ENCODE peak calls at places on chromosomes 11 and 22, in four cellular contexts. Y is AG10803, R is activated T-cell treated with anti-CD3 and anti-CD28 coated beads for 1 hour, A is germinal center. Q is an unnamed sample.

GRCh38 chr11:64059339-64060176 is 23.8 kb downstream of the FLRT1 start:
- DNase-seq in Y (no peak), R (no peak), A (no peak), Q (no peak)

GRCh38 chr11:12900496-12900895 is 108.6 kb upstream of the RASSF10 start:
- DNase-seq in Y (peak), R (no peak), A (no peak), Q (no peak)

GRCh38 chr11:65376138-65376713 is 6.2 kb downstream of the SLC25A45 start:
- DNase-seq in Y (no peak), R (no peak), A (no peak), Q (no peak)

GRCh38 chr11:2662430-2663299 is 37.1 kb downstream of the KCNQ1OT1 start:
- DNase-seq in Y (no peak), R (no peak), A (no peak), Q (no peak)

GRCh38 chr11:113778111-113778910 is 1.3 kb upstream of the CLDN25 start:
- DNase-seq in Y (peak), R (no peak), A (no peak), Q (no peak)

GRCh38 chr11:46808804-46809431 is 37.2 kb downstream of the CKAP5 start:
- DNase-seq in Y (peak), R (no peak), A (peak), Q (no peak)

GRCh38 chr11:44623321-44623715 is 57.9 kb downstream of the CD82 start:
- DNase-seq in Y (no peak), R (no peak), A (peak), Q (no peak)

GRCh38 chr22:21010426-21011113 is 4.4 kb upstream of the P2RX6 start:
- DNase-seq in Y (no peak), R (no peak), A (no peak), Q (no peak)

GRCh38 chr11:70948855-70949551 is 303.4 kb downstream of the SHANK2 start:
- DNase-seq in Y (no peak), R (no peak), A (no peak), Q (no peak)

GRCh38 chr11:64036081-64037026 is 623 bp downstream of the FLRT1 start:
- DNase-seq in Y (peak), R (no peak), A (no peak), Q (no peak)

GRCh38 chr22:39348909-39349505 is 784 bp upstream of the SYNGR1 start:
- DNase-seq in Y (no peak), R (no peak), A (peak), Q (peak)

GRCh38 chr11:508956-509355 is 1.9 kb upstream of the RNH1 start:
- DNase-seq in Y (peak), R (no peak), A (no peak), Q (no peak)

Q was measured in CMK.